ENCODE peak calls at places on chromosome 1, in eight cellular contexts. W, K, S, M, U, F, I and Q are unnamed samples.

GRCh38 chr1:192958350-192958749 is 100.8 kb downstream of the UCHL5 start:
- DNase-seq in U (no peak), W (no peak), M (no peak), F (no peak), I (no peak), S (no peak), K (no peak), Q (no peak)

GRCh38 chr1:64474639-64475038 is 4.7 kb downstream of the CACHD1 start:
- DNase-seq in S (no peak), W (no peak), U (no peak), K (no peak), F (no peak), M (peak), I (peak), Q (no peak)

GRCh38 chr1:229578168-229579100 is 19.9 kb upstream of the ABCB10 start:
- DNase-seq in K (no peak), I (no peak), S (no peak), M (no peak), W (no peak), U (no peak), F (no peak), Q (no peak)

GRCh38 chr1:12170263-12170671 is 3.5 kb downstream of the TNFRSF1B start:
- DNase-seq in U (no peak), M (no peak), K (peak), W (no peak), I (no peak), F (no peak), S (no peak), Q (no peak)

GRCh38 chr1:150268342-150268705 is 492 bp downstream of the APH1A start:
- DNase-seq in S (peak), F (peak), K (no peak), U (no peak), W (peak), M (peak), I (peak), Q (peak)

GRCh38 chr1:243421784-243422183 is 165.9 kb downstream of the SDCCAG8 start:
- DNase-seq in K (no peak), F (peak), U (no peak), S (peak), W (peak), M (peak), I (peak), Q (peak)

GRCh38 chr1:156560585-156561163 is 11.7 kb downstream of the IQGAP3 start:
- DNase-seq in W (no peak), U (peak), F (no peak), S (no peak), M (no peak), K (no peak), I (no peak), Q (no peak)

GRCh38 chr1:4309676-4310320 is 344.6 kb upstream of the AJAP1 start:
- DNase-seq in K (no peak), M (no peak), I (no peak), S (peak), U (no peak), W (no peak), F (no peak), Q (no peak)

GRCh38 chr1:246158131-246158530 is 348.9 kb downstream of the SMYD3 start:
- DNase-seq in S (no peak), K (no peak), I (no peak), F (no peak), U (no peak), M (no peak), W (no peak), Q (no peak)

GRCh38 chr1:169928438-169929209 is 34.9 kb upstream of the SCYL3 start:
- DNase-seq in W (peak), M (peak), U (no peak), I (no peak), K (peak), F (peak), S (peak), Q (peak)

GRCh38 chr1:154405762-154406571 is 824 bp downstream of the IL6R start:
- DNase-seq in F (peak), W (peak), U (peak), I (peak), K (no peak), M (peak), S (peak), Q (peak)

GRCh38 chr1:210669951-210670350 is 341.2 kb downstream of the HHAT start:
- DNase-seq in M (no peak), K (no peak), W (no peak), U (no peak), S (no peak), F (no peak), I (no peak), Q (no peak)

DNA sequence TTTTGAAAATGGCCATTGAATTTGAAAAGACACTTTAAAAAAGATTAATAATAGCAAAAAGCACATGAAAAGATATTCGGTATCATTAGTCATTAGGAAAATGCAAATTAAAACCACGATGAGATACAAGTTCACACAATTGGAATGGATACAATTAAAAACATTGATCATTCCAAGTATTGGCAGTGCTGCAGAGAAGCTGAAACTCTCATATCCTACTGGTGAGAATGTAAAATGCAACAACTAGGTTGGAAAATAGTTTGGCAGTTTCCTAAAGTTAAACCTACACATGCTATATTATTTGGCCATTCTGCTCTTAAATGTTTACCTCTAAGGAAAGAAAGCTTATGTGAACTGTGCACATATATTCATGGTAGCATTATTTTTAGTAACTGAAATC is 838.7 kb upstream of the PRMT6 start:
- DNase-seq in U (no peak), S (no peak), M (no peak), W (no peak), F (no peak), K (no peak), I (no peak), Q (no peak)
- TF ChIP-seq CTCF in U (no peak), S (no peak), M (peak), W (peak), F (no peak), K (peak), I (no peak), Q (peak)

GRCh38 chr1:208036177-208036808 is 125.4 kb upstream of the CD34 start:
- DNase-seq in W (peak), M (peak), F (peak), I (no peak), U (peak), S (peak), K (no peak), Q (no peak)
- TF ChIP-seq CTCF in W (peak), M (peak), F (peak), I (no peak), U (peak), S (no peak), K (peak), Q (no peak)

DNA sequence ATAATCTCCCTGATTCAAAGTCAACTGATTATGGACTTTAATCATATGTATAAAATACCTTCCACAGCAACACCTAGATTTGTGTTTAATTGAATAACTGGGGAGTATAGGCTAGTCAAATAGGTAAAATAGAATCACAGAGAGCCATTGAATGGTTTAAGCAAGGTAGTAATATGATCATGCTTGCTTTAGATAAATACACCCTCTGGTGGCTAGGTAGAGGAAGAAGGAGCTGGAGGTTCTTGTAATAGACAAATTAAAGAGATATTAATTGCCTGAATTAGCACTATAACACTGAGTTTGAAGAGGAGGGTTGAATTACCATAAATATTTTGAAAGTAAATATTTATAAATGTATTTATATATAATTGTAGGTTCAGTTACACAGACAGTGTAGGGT is 40.3 kb downstream of the DIRAS3 start:
- DNase-seq in W (peak), M (peak), F (peak), U (no peak), K (no peak), S (no peak), I (no peak), Q (no peak)
- TF ChIP-seq CTCF in W (peak), M (peak), F (peak), U (no peak), K (peak), S (no peak), I (no peak), Q (peak)

GRCh38 chr1:201025571-201026002 is 2.1 kb upstream of the KIF21B start:
- DNase-seq in S (peak), I (no peak), W (peak), K (peak), M (peak), F (peak), U (peak), Q (peak)
- TF ChIP-seq CTCF in S (peak), I (no peak), W (peak), K (peak), M (peak), F (peak), U (peak), Q (peak)

DNA sequence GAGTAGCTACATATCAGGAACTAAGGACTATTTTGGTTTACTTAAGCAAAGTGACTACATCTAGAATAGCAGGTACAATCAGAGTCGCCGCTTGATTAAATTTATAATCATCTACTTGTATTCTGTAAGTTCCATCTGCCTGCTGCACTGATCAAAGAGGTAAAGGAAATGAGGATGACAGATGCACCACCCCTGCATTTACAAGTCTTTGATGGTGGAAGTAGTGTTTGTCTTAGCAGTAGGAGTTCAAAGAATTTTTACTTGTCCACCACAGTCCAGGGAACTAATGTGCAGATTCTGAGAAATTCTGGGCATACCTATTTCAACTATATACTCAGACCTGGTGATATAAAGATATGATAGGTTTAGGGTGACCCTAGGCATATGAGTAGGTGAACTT is 184.1 kb upstream of the IVNS1ABP start:
- DNase-seq in F (no peak), M (no peak), W (no peak), S (no peak), K (no peak), U (no peak), I (no peak), Q (no peak)
- TF ChIP-seq CTCF in F (no peak), M (no peak), W (no peak), S (no peak), K (no peak), U (no peak), I (no peak), Q (no peak)